ENCODE peak calls at places on chromosomes 4 and X, in four cellular contexts. O is CD14-positive monocyte, B is GM06990, A is foreskin fibroblast. Q is an unnamed sample.

GRCh38 chr4:65719635-65720034 is 49.3 kb upstream of the EPHA5 start:
- DNase-seq in O (no peak), B (no peak), A (no peak), Q (no peak)

GRCh38 chrX:72498782-72499181 is 73.9 kb downstream of the HDAC8 start:
- DNase-seq in O (no peak), B (no peak), A (peak; percentile 6), Q (no peak)

GRCh38 chr4:19486400-19486799 is 765.3 kb upstream of the SLIT2 start:
- DNase-seq in O (no peak), B (no peak), A (peak; percentile 49), Q (no peak)

GRCh38 chr4:25919676-25920075 is 5.7 kb downstream of the SMIM20 start:
- DNase-seq in O (no peak), B (no peak), A (no peak), Q (no peak)

GRCh38 chr4:29005838-29006237 is 1714.3 kb upstream of the PCDH7 start:
- DNase-seq in O (no peak), B (no peak), A (no peak), Q (no peak)

GRCh38 chr4:126719803-126720202 is 913.0 kb upstream of the INTU start:
- DNase-seq in O (no peak), B (no peak), A (no peak), Q (no peak)

GRCh38 chr4:4818440-4819212 is 40.8 kb upstream of the MSX1 start:
- DNase-seq in O (no peak), B (no peak), A (no peak), Q (no peak)

GRCh38 chrX:110853610-110854009 is 58.0 kb upstream of the CHRDL1 start:
- DNase-seq in O (no peak), B (no peak), A (peak; percentile 55), Q (no peak)

GRCh38 chr4:129862461-129862860 is 766.5 kb downstream of the C4orf33 start:
- DNase-seq in O (no peak), B (no peak), A (no peak), Q (no peak)

GRCh38 chr4:182189107-182189878 is 53.9 kb upstream of the TENM3 start:
- DNase-seq in O (no peak), B (no peak), A (peak; percentile 96), Q (no peak)

GRCh38 chr4:26787461-26788340 is 72.9 kb upstream of the STIM2 start:
- DNase-seq in O (no peak), B (peak; percentile 13), A (peak; percentile 67), Q (no peak)

DNA sequence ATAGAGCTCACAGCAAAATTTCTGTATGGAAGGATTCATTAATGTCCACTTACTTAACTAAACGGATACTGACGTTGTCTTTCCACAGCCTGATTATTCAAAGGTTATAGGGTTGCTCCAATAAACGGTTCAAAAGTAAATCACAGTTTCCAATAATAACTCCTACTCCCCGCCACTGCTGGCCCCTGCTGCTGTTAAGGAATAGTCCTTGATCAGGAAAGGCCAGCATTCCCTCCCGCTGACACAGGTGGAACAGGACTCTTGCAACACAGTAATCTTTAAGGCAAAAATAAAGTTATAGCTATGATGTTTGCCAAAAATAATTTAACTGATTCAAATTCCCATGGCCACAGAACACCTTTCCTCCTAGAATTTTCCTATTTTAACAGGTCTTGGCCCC is 53.9 kb downstream of the FAT1 start:
- DNase-seq in O (no peak), B (no peak), A (no peak), Q (no peak)
- TF ChIP-seq CTCF in O (no peak), B (no peak), A (no peak), Q (no peak)

DNA sequence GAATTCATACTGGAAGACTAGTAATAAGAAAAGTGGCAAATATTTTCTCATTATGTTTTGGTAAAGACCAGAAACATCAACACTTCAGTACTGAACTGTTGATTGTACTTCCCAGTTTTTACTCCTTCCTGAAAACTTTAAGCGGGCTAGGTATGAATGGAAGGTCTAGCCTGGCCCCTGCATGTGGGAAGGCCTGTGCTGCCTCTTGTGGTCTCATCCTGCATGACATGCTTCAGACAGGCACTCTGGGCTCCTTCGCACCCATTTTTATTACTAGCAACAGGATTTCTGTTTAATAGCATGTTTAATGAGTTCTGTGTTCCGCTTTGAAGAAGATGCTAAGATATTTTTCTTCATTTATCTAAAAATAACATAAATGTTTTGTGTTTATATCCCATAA is 279.1 kb downstream of the ANK2 start:
- DNase-seq in O (no peak), B (no peak), A (no peak), Q (no peak)
- TF ChIP-seq CTCF in O (no peak), B (peak; percentile 61), A (peak; percentile 19), Q (no peak)

GRCh38 chr4:8173641-8174242 is 15.1 kb upstream of the ABLIM2 start:
- DNase-seq in O (no peak), B (no peak), A (no peak), Q (no peak)
- TF ChIP-seq CTCF in O (no peak), B (no peak), A (no peak), Q (no peak)

GRCh38 chr4:24032371-24032989 is 142.6 kb upstream of the PPARGC1A start:
- DNase-seq in O (no peak), B (no peak), A (no peak), Q (peak; percentile 2)
- TF ChIP-seq CTCF in O (no peak), B (peak; percentile 14), A (no peak), Q (peak; percentile 31)

GRCh38 chr4:118816538-118817177 is 19.3 kb downstream of the SEC24D start:
- DNase-seq in O (no peak), B (no peak), A (peak; percentile 63), Q (no peak)

GRCh38 chr4:118814901-118815300 is 21.0 kb downstream of the SEC24D start:
- DNase-seq in O (no peak), B (no peak), A (no peak), Q (no peak)

GRCh38 chr4:118814054-118814453 is 21.9 kb downstream of the SEC24D start:
- DNase-seq in O (no peak), B (no peak), A (no peak), Q (no peak)

GRCh38 chr4:118813561-118813960 is 22.4 kb downstream of the SEC24D start:
- DNase-seq in O (no peak), B (no peak), A (no peak), Q (no peak)

GRCh38 chr4:118817178-118817930 is 18.6 kb downstream of the SEC24D start:
- DNase-seq in O (no peak), B (no peak), A (no peak), Q (no peak)
- TF ChIP-seq CTCF in O (no peak), B (no peak), A (no peak), Q (no peak)

GRCh38 chrX:16838202-16839066 is 31.7 kb downstream of the RBBP7 start:
- DNase-seq in O (no peak), B (no peak), A (peak; percentile 84), Q (no peak)
- TF ChIP-seq CTCF in O (no peak), B (no peak), A (no peak), Q (no peak)